ENCODE peak calls at places on chromosomes 3 and 15, in five cellular contexts. One of them, this sample, is unnamed.

GRCh38 chr3:187841552-187841951 is 96.3 kb upstream of the BCL6 start:
- DNase-seq in MM.1S: no peak
- DNase-seq in thoracic aorta: no peak
- DNase-seq in breast epithelium: no peak
- DNase-seq in brain microvascular endothelial cell: no peak
- DNase-seq in this sample: no peak

GRCh38 chr3:82409842-82410241 is 648.4 kb upstream of the GBE1 start:
- DNase-seq in brain microvascular endothelial cell: no peak
- DNase-seq in breast epithelium: no peak
- DNase-seq in MM.1S: no peak
- DNase-seq in thoracic aorta: no peak
- DNase-seq in this sample: no peak

GRCh38 chr15:34810455-34811146 is 15.3 kb upstream of the ACTC1 start:
- DNase-seq in breast epithelium: no peak
- DNase-seq in thoracic aorta: peak
- DNase-seq in MM.1S: no peak
- DNase-seq in brain microvascular endothelial cell: peak
- DNase-seq in this sample: no peak

GRCh38 chr3:190122198-190122771 is 1.6 kb upstream of the P3H2 start:
- DNase-seq in breast epithelium: peak
- DNase-seq in MM.1S: no peak
- DNase-seq in brain microvascular endothelial cell: peak
- DNase-seq in thoracic aorta: no peak
- DNase-seq in this sample: no peak

GRCh38 chr3:116474356-116475200 is 29.3 kb upstream of the LSAMP start:
- DNase-seq in brain microvascular endothelial cell: no peak
- DNase-seq in thoracic aorta: no peak
- DNase-seq in MM.1S: no peak
- DNase-seq in breast epithelium: no peak
- DNase-seq in this sample: no peak

GRCh38 chr15:34367128-34368081 is at the start of gene LPCAT4:
- DNase-seq in breast epithelium: peak
- DNase-seq in MM.1S: peak
- DNase-seq in brain microvascular endothelial cell: peak
- DNase-seq in thoracic aorta: peak
- DNase-seq in this sample: peak

GRCh38 chr15:71974211-71974610 is 143.7 kb downstream of the MYO9A start:
- DNase-seq in MM.1S: no peak
- DNase-seq in breast epithelium: no peak
- DNase-seq in thoracic aorta: no peak
- DNase-seq in brain microvascular endothelial cell: no peak
- DNase-seq in this sample: no peak

GRCh38 chr3:72334681-72335457 is 513.4 kb downstream of the SHQ1 start:
- DNase-seq in brain microvascular endothelial cell: no peak
- DNase-seq in breast epithelium: no peak
- DNase-seq in thoracic aorta: no peak
- DNase-seq in MM.1S: no peak
- DNase-seq in this sample: no peak

GRCh38 chr15:31083394-31083790 is 18.1 kb downstream of the TRPM1 start:
- DNase-seq in brain microvascular endothelial cell: no peak
- DNase-seq in MM.1S: peak
- DNase-seq in thoracic aorta: no peak
- DNase-seq in breast epithelium: no peak
- DNase-seq in this sample: peak

GRCh38 chr3:80688814-80689213 is 921.0 kb upstream of the ROBO1 start:
- DNase-seq in brain microvascular endothelial cell: peak
- DNase-seq in thoracic aorta: no peak
- DNase-seq in MM.1S: peak
- DNase-seq in breast epithelium: no peak
- DNase-seq in this sample: peak

GRCh38 chr3:191254098-191254873 is 55.2 kb downstream of the OSTN start:
- DNase-seq in brain microvascular endothelial cell: no peak
- DNase-seq in MM.1S: peak
- DNase-seq in thoracic aorta: no peak
- DNase-seq in breast epithelium: no peak
- DNase-seq in this sample: no peak

GRCh38 chr15:78087944-78088772 is 4.2 kb upstream of the SH2D7 start:
- DNase-seq in thoracic aorta: no peak
- DNase-seq in brain microvascular endothelial cell: no peak
- DNase-seq in breast epithelium: no peak
- DNase-seq in MM.1S: peak
- DNase-seq in this sample: no peak

GRCh38 chr3:1082024-1082633 is 10.7 kb upstream of the CNTN6 start:
- DNase-seq in thoracic aorta: no peak
- DNase-seq in MM.1S: peak
- DNase-seq in breast epithelium: peak
- DNase-seq in brain microvascular endothelial cell: peak
- DNase-seq in this sample: peak

GRCh38 chr15:39156636-39157255 is 424.1 kb upstream of the THBS1 start:
- DNase-seq in brain microvascular endothelial cell: no peak
- DNase-seq in thoracic aorta: no peak
- DNase-seq in breast epithelium: no peak
- DNase-seq in MM.1S: no peak
- DNase-seq in this sample: no peak

GRCh38 chr3:60301142-60301541 is 950.1 kb downstream of the FHIT start:
- DNase-seq in MM.1S: no peak
- DNase-seq in brain microvascular endothelial cell: peak
- DNase-seq in breast epithelium: no peak
- DNase-seq in thoracic aorta: no peak
- DNase-seq in this sample: no peak

GRCh38 chr3:172766718-172767405 is 16.3 kb downstream of the ECT2 start:
- DNase-seq in breast epithelium: no peak
- DNase-seq in MM.1S: no peak
- DNase-seq in thoracic aorta: no peak
- DNase-seq in brain microvascular endothelial cell: no peak
- DNase-seq in this sample: no peak

GRCh38 chr15:47861186-47861585 is 143.9 kb downstream of the SEMA6D start:
- DNase-seq in brain microvascular endothelial cell: no peak
- DNase-seq in breast epithelium: no peak
- DNase-seq in MM.1S: no peak
- DNase-seq in thoracic aorta: no peak
- DNase-seq in this sample: no peak

GRCh38 chr15:76358453-76358852 is 21.9 kb downstream of the ISL2 start:
- DNase-seq in breast epithelium: no peak
- DNase-seq in brain microvascular endothelial cell: no peak
- DNase-seq in MM.1S: no peak
- DNase-seq in thoracic aorta: no peak
- DNase-seq in this sample: no peak

GRCh38 chr3:52471371-52472238 is 16.2 kb downstream of the NISCH start:
- DNase-seq in thoracic aorta: no peak
- DNase-seq in MM.1S: peak
- DNase-seq in brain microvascular endothelial cell: peak
- DNase-seq in breast epithelium: peak
- DNase-seq in this sample: peak

GRCh38 chr3:134357914-134358811 is 16.1 kb downstream of the AMOTL2 start:
- DNase-seq in MM.1S: peak
- DNase-seq in brain microvascular endothelial cell: peak
- DNase-seq in breast epithelium: peak
- DNase-seq in thoracic aorta: no peak
- DNase-seq in this sample: peak

DNA sequence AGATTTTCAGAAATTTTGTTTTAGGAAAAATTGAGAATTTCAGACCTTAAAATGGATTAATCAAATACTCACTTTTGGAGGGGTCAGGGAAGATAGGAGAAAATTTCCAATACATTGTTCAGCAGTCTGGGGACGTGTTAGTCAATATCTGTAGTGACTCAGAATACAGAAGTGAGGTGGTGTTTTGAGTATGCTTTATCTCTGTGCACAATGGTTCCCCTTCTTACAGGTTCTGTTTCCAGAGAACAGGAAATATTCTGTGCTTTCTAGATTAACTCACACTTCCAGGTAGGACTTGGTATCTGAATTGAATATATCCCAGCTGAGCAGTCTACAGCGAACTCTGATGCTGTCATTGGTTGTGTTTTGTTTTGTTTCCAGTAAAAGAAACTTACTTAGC is 30.7 kb upstream of the CCDC54 start:
- DNase-seq in breast epithelium: no peak
- DNase-seq in MM.1S: no peak
- DNase-seq in thoracic aorta: no peak
- DNase-seq in brain microvascular endothelial cell: no peak
- DNase-seq in this sample: no peak
- H3K27ac ChIP-seq in breast epithelium: no peak
- H3K27ac ChIP-seq in MM.1S: no peak
- H3K27ac ChIP-seq in thoracic aorta: no peak
- H3K27ac ChIP-seq in brain microvascular endothelial cell: no peak
- H3K27ac ChIP-seq in this sample: no peak

GRCh38 chr3:29226709-29227108 is 54.2 kb upstream of the RBMS3 start:
- DNase-seq in brain microvascular endothelial cell: no peak
- DNase-seq in breast epithelium: no peak
- DNase-seq in MM.1S: no peak
- DNase-seq in thoracic aorta: no peak
- DNase-seq in this sample: no peak
- H3K27ac ChIP-seq in brain microvascular endothelial cell: no peak
- H3K27ac ChIP-seq in breast epithelium: no peak
- H3K27ac ChIP-seq in MM.1S: no peak
- H3K27ac ChIP-seq in thoracic aorta: no peak
- H3K27ac ChIP-seq in this sample: no peak

DNA sequence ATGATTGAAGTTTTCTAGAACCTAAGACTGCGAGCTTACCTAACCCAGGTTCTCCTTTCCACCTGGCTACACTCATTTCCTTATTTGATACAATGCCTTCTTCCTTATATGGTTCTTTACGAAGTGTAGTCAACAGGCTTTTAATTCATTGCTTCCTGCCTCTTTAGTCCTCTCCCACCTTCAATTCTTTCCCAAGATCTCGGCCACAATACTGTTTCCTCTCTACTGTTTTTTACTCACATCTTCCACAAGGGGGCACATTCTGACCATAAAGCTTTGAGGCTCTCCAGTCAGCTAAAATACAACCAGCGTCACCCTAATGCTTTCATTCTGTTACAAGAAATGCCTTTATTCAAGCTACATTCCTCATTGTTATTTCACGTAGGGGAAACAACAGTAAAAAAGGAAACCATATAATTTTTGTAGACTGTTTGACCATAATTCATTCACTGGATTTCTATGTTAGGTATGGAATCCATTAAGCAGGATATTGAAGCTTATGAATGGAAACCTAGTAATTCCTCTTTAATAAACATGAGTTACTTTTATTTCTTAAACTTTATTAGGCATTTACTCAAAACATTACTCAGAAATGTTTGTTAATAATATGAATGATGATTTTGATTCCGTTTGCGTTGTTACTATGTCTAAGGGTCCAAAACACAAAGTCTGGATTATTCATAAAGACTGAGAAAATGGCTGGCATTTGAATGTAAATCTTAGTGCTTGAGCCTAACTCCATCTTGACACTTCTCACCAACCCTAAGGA is 29.5 kb upstream of the VEPH1 start:
- DNase-seq in thoracic aorta: no peak
- DNase-seq in breast epithelium: no peak
- DNase-seq in brain microvascular endothelial cell: peak
- DNase-seq in MM.1S: peak
- DNase-seq in this sample: peak
- H3K27ac ChIP-seq in thoracic aorta: no peak
- H3K27ac ChIP-seq in breast epithelium: no peak
- H3K27ac ChIP-seq in brain microvascular endothelial cell: peak
- H3K27ac ChIP-seq in MM.1S: no peak
- H3K27ac ChIP-seq in this sample: no peak

GRCh38 chr3:194685723-194686413 is at the start of gene FAM43A:
- DNase-seq in thoracic aorta: peak
- DNase-seq in breast epithelium: peak
- DNase-seq in MM.1S: peak
- DNase-seq in brain microvascular endothelial cell: peak
- DNase-seq in this sample: peak
- H3K27ac ChIP-seq in thoracic aorta: peak
- H3K27ac ChIP-seq in breast epithelium: peak
- H3K27ac ChIP-seq in MM.1S: peak
- H3K27ac ChIP-seq in brain microvascular endothelial cell: peak
- H3K27ac ChIP-seq in this sample: peak

GRCh38 chr3:71318459-71318827 is 265.1 kb downstream of the FOXP1 start:
- DNase-seq in MM.1S: no peak
- DNase-seq in thoracic aorta: no peak
- DNase-seq in brain microvascular endothelial cell: no peak
- DNase-seq in breast epithelium: no peak
- DNase-seq in this sample: no peak
- H3K27ac ChIP-seq in MM.1S: no peak
- H3K27ac ChIP-seq in thoracic aorta: no peak
- H3K27ac ChIP-seq in brain microvascular endothelial cell: no peak
- H3K27ac ChIP-seq in breast epithelium: no peak
- H3K27ac ChIP-seq in this sample: peak

DNA sequence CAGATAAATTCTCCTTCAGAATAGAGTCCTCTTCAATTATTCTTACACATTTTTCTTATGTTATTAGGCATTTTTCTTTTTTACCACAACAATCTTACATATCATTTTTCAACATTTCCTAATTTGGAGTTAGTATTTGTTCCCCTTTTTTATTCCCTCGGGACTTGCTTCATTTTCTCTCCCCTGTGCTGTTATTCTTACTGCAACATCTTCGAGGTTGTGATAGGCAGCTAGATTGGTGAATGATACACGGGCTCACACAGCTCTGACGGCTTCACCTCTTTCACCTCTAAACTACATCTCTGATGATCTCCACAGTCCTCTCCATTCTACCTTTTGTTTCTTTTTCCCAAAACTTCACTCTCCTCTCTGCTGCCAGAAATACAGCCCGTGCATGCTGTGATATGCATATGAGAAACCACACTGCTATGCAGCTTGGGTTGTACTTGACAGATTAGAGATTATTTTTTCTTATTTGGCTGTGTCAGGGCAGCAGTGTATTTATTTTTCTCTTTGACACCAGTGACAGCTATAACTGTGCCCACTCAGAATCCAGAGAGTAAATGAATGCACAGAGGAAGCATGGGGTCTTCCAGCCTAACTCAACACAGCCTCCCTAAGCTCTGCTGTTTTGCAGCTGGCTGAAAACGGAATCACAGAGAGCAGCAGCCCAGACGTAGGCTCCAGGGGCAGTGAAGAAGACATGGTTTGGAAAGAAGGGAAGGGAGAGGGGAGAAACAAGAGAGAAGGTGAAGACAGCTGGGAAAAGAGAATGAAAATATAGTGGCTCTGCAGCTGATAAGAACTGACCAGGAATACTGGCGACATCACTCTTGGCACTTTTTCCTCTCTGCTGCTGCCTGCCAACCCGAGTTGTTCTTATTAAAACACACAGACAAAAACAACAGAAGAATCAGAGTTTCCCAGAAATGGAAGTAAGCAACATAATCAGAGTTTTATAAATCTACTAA is 61.8 kb downstream of the SLC9A9 start:
- DNase-seq in brain microvascular endothelial cell: peak
- DNase-seq in MM.1S: no peak
- DNase-seq in thoracic aorta: no peak
- DNase-seq in breast epithelium: peak
- DNase-seq in this sample: no peak
- H3K27ac ChIP-seq in brain microvascular endothelial cell: no peak
- H3K27ac ChIP-seq in MM.1S: no peak
- H3K27ac ChIP-seq in thoracic aorta: no peak
- H3K27ac ChIP-seq in breast epithelium: no peak
- H3K27ac ChIP-seq in this sample: no peak

GRCh38 chr3:127691494-127691893 is 18.7 kb downstream of the ABTB1 start:
- DNase-seq in brain microvascular endothelial cell: no peak
- DNase-seq in MM.1S: no peak
- DNase-seq in breast epithelium: no peak
- DNase-seq in thoracic aorta: no peak
- DNase-seq in this sample: no peak
- H3K27ac ChIP-seq in brain microvascular endothelial cell: no peak
- H3K27ac ChIP-seq in MM.1S: no peak
- H3K27ac ChIP-seq in breast epithelium: no peak
- H3K27ac ChIP-seq in thoracic aorta: peak
- H3K27ac ChIP-seq in this sample: no peak